ENCODE peak calls at places on chromosome 21, in nine cellular contexts. A is gastrocnemius medialis; Y is uterus; W is tibial artery; Q is esophagus squamous epithelium; G is left lung; L is neural progenitor cell; C is upper lobe of right lung; X is CD8-positive, alpha-beta memory T cell. J is an unnamed sample.

GRCh38 chr21:45482899-45483821 is 59.1 kb downstream of the SLC19A1 start:
- DNase-seq in X (no peak), G (peak; percentile 86), L (no peak), W (no peak), A (no peak), Q (no peak), Y (no peak), C (no peak), J (no peak)

GRCh38 chr21:37153935-37154350 is 80.9 kb downstream of the TTC3 start:
- DNase-seq in Q (no peak), C (no peak), W (no peak), Y (peak; percentile 71), A (peak; percentile 10), G (no peak), L (peak; percentile 48), X (no peak), J (no peak)

GRCh38 chr21:36773111-36773510 is 74.2 kb downstream of the SIM2 start:
- DNase-seq in X (no peak), W (peak; percentile 46), L (no peak), G (peak; percentile 89), C (peak; percentile 84), Y (peak; percentile 16), A (peak; percentile 89), Q (no peak), J (peak; percentile 46)

GRCh38 chr21:20997308-20997632 is 939 bp upstream of the NCAM2 start:
- DNase-seq in Y (no peak), Q (no peak), X (no peak), A (no peak), G (peak; percentile 60), L (peak; percentile 52), W (no peak), C (no peak), J (no peak)

GRCh38 chr21:45074048-45074817 is at the start of gene ADARB1:
- DNase-seq in L (peak; percentile 90), A (no peak), G (peak; percentile 89), W (no peak), Y (peak; percentile 50), X (peak; percentile 61), Q (no peak), C (peak; percentile 83), J (no peak)

GRCh38 chr21:45725844-45726200 is 82.3 kb downstream of the PCBP3 start:
- DNase-seq in G (no peak), W (no peak), C (no peak), Y (no peak), Q (no peak), A (no peak), L (no peak), X (no peak), J (no peak)

GRCh38 chr21:45963225-45963555 is 18.4 kb upstream of the COL6A1 start:
- DNase-seq in G (no peak), Y (peak; percentile 26), A (no peak), X (no peak), C (no peak), Q (no peak), L (no peak), W (no peak), J (no peak)

GRCh38 chr21:37631319-37632117 is 264.9 kb downstream of the DYRK1A start:
- DNase-seq in G (no peak), X (no peak), W (no peak), Y (no peak), C (no peak), Q (no peak), L (peak; percentile 76), A (no peak), J (no peak)

GRCh38 chr21:45073301-45074047 is 906 bp upstream of the ADARB1 start:
- DNase-seq in W (no peak), A (no peak), X (no peak), G (peak; percentile 82), L (peak; percentile 66), Q (no peak), C (peak; percentile 71), Y (peak; percentile 38), J (no peak)

GRCh38 chr21:15631342-15631741 is 98.4 kb upstream of the USP25 start:
- DNase-seq in C (no peak), W (no peak), Y (no peak), G (no peak), X (no peak), A (no peak), Q (no peak), L (no peak), J (no peak)

DNA sequence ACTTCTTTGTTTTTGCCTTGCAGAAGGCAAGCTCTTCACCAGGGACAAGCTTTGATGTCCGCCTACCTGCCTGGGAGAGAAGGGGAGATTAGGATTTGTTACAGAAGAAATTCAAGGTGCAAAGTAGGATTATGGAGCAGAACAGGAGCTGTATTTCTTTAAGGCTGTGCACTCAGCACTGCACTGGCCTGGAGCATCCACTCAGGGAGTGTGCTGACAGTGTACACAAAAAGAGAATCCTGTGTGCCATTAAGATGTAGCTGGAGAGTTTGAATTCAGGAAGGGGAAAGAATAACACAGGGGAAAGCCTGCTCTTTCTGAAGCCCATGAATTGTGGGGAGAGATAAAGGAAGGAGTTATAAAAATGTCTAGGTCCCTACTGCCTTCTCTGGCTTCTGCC is 137.7 kb upstream of the ETS2 start:
- DNase-seq in X (no peak), A (no peak), Q (no peak), W (no peak), G (no peak), C (no peak), L (no peak), Y (no peak), J (no peak)
- H3K27me3 ChIP-seq in X (no peaks in the 10 kb centered on the region), A (no peaks in the 10 kb centered on the region), Q (no peaks in the 10 kb centered on the region), W (no peaks in the 10 kb centered on the region), G (no peaks in the 10 kb centered on the region), C (no peaks in the 10 kb centered on the region), L (peaks cover 13% of the 10 kb centered on the region), Y (no peaks in the 10 kb centered on the region), J (no peaks in the 10 kb centered on the region)

DNA sequence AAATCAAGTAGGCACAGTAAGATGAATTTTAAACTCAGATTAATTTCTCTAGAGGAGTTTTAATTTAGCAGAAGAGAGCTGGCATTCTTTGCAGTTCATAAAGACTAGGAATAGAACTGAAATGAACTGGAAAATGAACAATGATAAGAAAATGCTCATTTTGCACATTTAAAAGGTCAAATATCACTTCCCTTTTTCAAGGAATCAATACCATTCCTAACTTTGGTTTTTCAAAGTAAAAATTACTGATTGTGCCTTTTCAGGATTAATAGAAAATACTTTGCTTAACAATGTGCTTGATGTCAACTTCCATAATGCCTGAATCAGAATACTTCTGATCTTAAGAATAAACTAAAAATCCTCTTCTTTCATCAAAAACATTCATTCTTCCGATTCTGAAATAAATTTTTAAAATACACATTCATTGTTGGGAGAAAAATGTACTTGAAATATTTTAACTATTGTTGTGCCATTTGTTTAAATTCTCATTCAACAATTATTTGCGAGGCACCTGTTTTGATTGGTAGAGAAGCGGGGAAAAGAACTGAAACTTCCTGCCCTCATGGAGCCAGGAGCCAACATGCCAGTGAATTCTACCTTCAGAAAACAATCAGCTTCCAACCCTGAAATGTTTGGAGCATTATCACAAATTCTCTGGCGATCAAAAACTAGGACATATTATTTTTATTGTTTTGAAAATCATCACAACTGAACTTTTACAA is 2.1 kb downstream of the SCAF4 start:
- DNase-seq in Q (no peak), C (no peak), W (no peak), Y (no peak), A (no peak), G (no peak), L (no peak), X (no peak), J (no peak)
- H3K27ac ChIP-seq in Q (no peak overlapping the region), C (no peak overlapping the region), W (no peak overlapping the region), Y (no peak overlapping the region), A (peak overlapping the region; percentile 92), G (no peak overlapping the region), L (no peak overlapping the region), X (no peak overlapping the region), J (no peak overlapping the region)

GRCh38 chr21:42377951-42378340 is 11.6 kb upstream of the TFF1 start:
- DNase-seq in W (no peak), L (no peak), Y (no peak), G (no peak), C (no peak), X (no peak), A (no peak), Q (no peak), J (no peak)

GRCh38 chr21:42378418-42378817 is 12.1 kb upstream of the TFF1 start:
- DNase-seq in W (no peak), Y (no peak), C (peak; percentile 30), L (no peak), X (no peak), A (no peak), G (no peak), Q (no peak), J (no peak)

GRCh38 chr21:42375966-42376337 is 9.6 kb upstream of the TFF1 start:
- DNase-seq in Y (no peak), A (no peak), Q (no peak), C (no peak), G (peak; percentile 32), W (no peak), X (no peak), L (no peak), J (no peak)

GRCh38 chr21:42376338-42376982 is 10.1 kb upstream of the TFF1 start:
- DNase-seq in W (no peak), X (no peak), C (no peak), A (no peak), G (peak; percentile 69), L (no peak), Y (no peak), Q (no peak), J (no peak)

GRCh38 chr21:42377211-42377950 is 11.0 kb upstream of the TFF1 start:
- DNase-seq in W (no peak), L (no peak), G (peak; percentile 58), X (no peak), Q (no peak), Y (no peak), A (no peak), C (peak; percentile 41), J (no peak)
- H3K27me3 ChIP-seq in W (no peaks in the 10 kb centered on the region), L (no peaks in the 10 kb centered on the region), G (no peaks in the 10 kb centered on the region), X (no peaks in the 10 kb centered on the region), Q (no peaks in the 10 kb centered on the region), Y (no peaks in the 10 kb centered on the region), A (peaks cover 14% of the 10 kb centered on the region), C (no peaks in the 10 kb centered on the region), J (no peaks in the 10 kb centered on the region)

GRCh38 chr21:43854773-43855633 is 10.0 kb upstream of the AGPAT3 start:
- DNase-seq in Y (no peak), W (no peak), L (no peak), X (no peak), Q (no peak), G (peak; percentile 70), C (no peak), A (no peak), J (no peak)

GRCh38 chr21:43861716-43862115 is 3.3 kb upstream of the AGPAT3 start:
- DNase-seq in W (no peak), G (peak; percentile 47), Q (no peak), A (no peak), L (no peak), C (no peak), Y (no peak), X (no peak), J (no peak)

GRCh38 chr21:43855955-43856354 is 9.1 kb upstream of the AGPAT3 start:
- DNase-seq in C (no peak), Q (no peak), A (no peak), W (no peak), G (peak; percentile 29), L (no peak), X (no peak), Y (no peak), J (no peak)

GRCh38 chr21:43859747-43860214 is 5.2 kb upstream of the AGPAT3 start:
- DNase-seq in G (no peak), W (no peak), A (no peak), L (no peak), C (no peak), Y (no peak), X (no peak), Q (no peak), J (no peak)

GRCh38 chr21:43858806-43859648 is 6.0 kb upstream of the AGPAT3 start:
- DNase-seq in W (no peak), X (no peak), A (no peak), Q (no peak), G (peak; percentile 43), C (no peak), L (no peak), Y (no peak), J (no peak)
- H3K27ac ChIP-seq in W (no peak overlapping the region), X (no peak overlapping the region), A (no peak overlapping the region), Q (no peak overlapping the region), G (no peak overlapping the region), C (no peak overlapping the region), L (no peak overlapping the region), Y (no peak overlapping the region), J (no peak overlapping the region)

J was measured in thoracic aorta.